ENCODE peak calls at places on chromosomes 6 and 20, in six cellular contexts. One of them, this sample, is unnamed.
A peak's percentile ranks its signal among the peaks of the same experiment; 100 is the strongest.

GRCh38 chr20:6074145-6074561 is 20.3 kb upstream of the LRRN4 start:
- DNase-seq in colonic mucosa: no peak
- DNase-seq in mucosa of descending colon: no peak
- DNase-seq in AG04449: no peak
- DNase-seq in uterus: no peak
- DNase-seq in AG09319: no peak
- DNase-seq in this sample: peak; percentile 31

GRCh38 chr6:34132486-34133185 is 13.3 kb downstream of the GRM4 start:
- DNase-seq in colonic mucosa: no peak
- DNase-seq in mucosa of descending colon: no peak
- DNase-seq in AG04449: no peak
- DNase-seq in uterus: no peak
- DNase-seq in AG09319: no peak
- DNase-seq in this sample: peak; percentile 10

GRCh38 chr6:97059473-97059872 is 134.9 kb downstream of the KLHL32 start:
- DNase-seq in colonic mucosa: no peak
- DNase-seq in mucosa of descending colon: no peak
- DNase-seq in AG04449: no peak
- DNase-seq in uterus: no peak
- DNase-seq in AG09319: no peak
- DNase-seq in this sample: peak; percentile 45

GRCh38 chr6:38375341-38375740 is 264.4 kb downstream of the BTBD9 start:
- DNase-seq in colonic mucosa: no peak
- DNase-seq in mucosa of descending colon: no peak
- DNase-seq in AG04449: no peak
- DNase-seq in uterus: no peak
- DNase-seq in AG09319: no peak
- DNase-seq in this sample: no peak

GRCh38 chr6:35248300-35248699 is 11.2 kb upstream of the ZNF76 start:
- DNase-seq in colonic mucosa: no peak
- DNase-seq in mucosa of descending colon: no peak
- DNase-seq in AG04449: no peak
- DNase-seq in uterus: no peak
- DNase-seq in AG09319: no peak
- DNase-seq in this sample: no peak

GRCh38 chr6:143621159-143621873 is 56.4 kb upstream of the PHACTR2 start:
- DNase-seq in colonic mucosa: no peak
- DNase-seq in mucosa of descending colon: no peak
- DNase-seq in AG04449: no peak
- DNase-seq in uterus: no peak
- DNase-seq in AG09319: no peak
- DNase-seq in this sample: no peak

GRCh38 chr20:25148982-25149846 is 46.3 kb upstream of the ENTPD6 start:
- DNase-seq in colonic mucosa: no peak
- DNase-seq in mucosa of descending colon: no peak
- DNase-seq in AG04449: no peak
- DNase-seq in uterus: no peak
- DNase-seq in AG09319: no peak
- DNase-seq in this sample: peak; percentile 27

GRCh38 chr6:72246926-72247325 is 360.6 kb downstream of the RIMS1 start:
- DNase-seq in colonic mucosa: no peak
- DNase-seq in mucosa of descending colon: no peak
- DNase-seq in AG04449: no peak
- DNase-seq in uterus: no peak
- DNase-seq in AG09319: no peak
- DNase-seq in this sample: no peak

GRCh38 chr6:14797875-14798593 is 447.8 kb upstream of the JARID2 start:
- DNase-seq in colonic mucosa: no peak
- DNase-seq in mucosa of descending colon: no peak
- DNase-seq in AG04449: no peak
- DNase-seq in uterus: no peak
- DNase-seq in AG09319: no peak
- DNase-seq in this sample: peak; percentile 52

GRCh38 chr6:42505377-42505702 is 53.6 kb upstream of the TRERF1 start:
- DNase-seq in colonic mucosa: no peak
- DNase-seq in mucosa of descending colon: no peak
- DNase-seq in AG04449: peak; percentile 37
- DNase-seq in uterus: no peak
- DNase-seq in AG09319: no peak
- DNase-seq in this sample: peak; percentile 58

GRCh38 chr20:52941803-52942202 is 30.4 kb upstream of the TSHZ2 start:
- DNase-seq in colonic mucosa: no peak
- DNase-seq in mucosa of descending colon: no peak
- DNase-seq in AG04449: no peak
- DNase-seq in uterus: no peak
- DNase-seq in AG09319: no peak
- DNase-seq in this sample: peak; percentile 89

GRCh38 chr6:44785123-44785522 is 397.6 kb downstream of the CDC5L start:
- DNase-seq in colonic mucosa: no peak
- DNase-seq in mucosa of descending colon: no peak
- DNase-seq in AG04449: no peak
- DNase-seq in uterus: no peak
- DNase-seq in AG09319: no peak
- DNase-seq in this sample: no peak

GRCh38 chr6:44789790-44790189 is 402.3 kb downstream of the CDC5L start:
- DNase-seq in colonic mucosa: no peak
- DNase-seq in mucosa of descending colon: no peak
- DNase-seq in AG04449: no peak
- DNase-seq in uterus: no peak
- DNase-seq in AG09319: no peak
- DNase-seq in this sample: no peak

GRCh38 chr6:44788387-44788981 is 401.0 kb downstream of the CDC5L start:
- DNase-seq in colonic mucosa: no peak
- DNase-seq in mucosa of descending colon: no peak
- DNase-seq in AG04449: no peak
- DNase-seq in uterus: no peak
- DNase-seq in AG09319: no peak
- DNase-seq in this sample: no peak

GRCh38 chr6:44787254-44787844 is 399.8 kb downstream of the CDC5L start:
- DNase-seq in colonic mucosa: no peak
- DNase-seq in mucosa of descending colon: no peak
- DNase-seq in AG04449: no peak
- DNase-seq in uterus: no peak
- DNase-seq in AG09319: no peak
- DNase-seq in this sample: no peak

GRCh38 chr6:44789061-44789460 is 401.6 kb downstream of the CDC5L start:
- DNase-seq in colonic mucosa: no peak
- DNase-seq in mucosa of descending colon: no peak
- DNase-seq in AG04449: no peak
- DNase-seq in uterus: no peak
- DNase-seq in AG09319: no peak
- DNase-seq in this sample: no peak
- TF ChIP-seq CTCF in colonic mucosa: no peak
- TF ChIP-seq CTCF in mucosa of descending colon: no peak
- TF ChIP-seq CTCF in AG04449: no peak
- TF ChIP-seq CTCF in uterus: no peak
- TF ChIP-seq CTCF in AG09319: no peak
- TF ChIP-seq CTCF in this sample: no peak

DNA sequence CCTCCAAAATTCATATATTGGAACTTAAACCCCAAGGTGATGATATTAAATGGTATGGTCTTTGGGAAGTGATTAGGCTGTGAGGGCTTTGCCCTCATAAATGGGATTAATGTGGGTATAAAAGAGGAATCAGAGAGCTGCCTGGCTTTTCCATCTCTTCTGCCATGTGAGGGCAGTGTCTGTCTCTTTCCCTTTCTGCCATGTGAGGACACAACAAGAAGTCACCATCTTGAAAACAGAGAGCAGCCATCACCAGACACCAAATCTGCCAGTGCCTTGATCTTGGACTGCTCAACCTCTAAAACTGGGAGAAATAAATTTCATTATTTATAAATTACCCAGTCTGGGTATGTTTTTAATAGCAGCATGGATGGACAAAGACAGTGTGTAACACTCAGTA is 263.0 kb downstream of the PAX1 start:
- DNase-seq in colonic mucosa: no peak
- DNase-seq in mucosa of descending colon: no peak
- DNase-seq in AG04449: no peak
- DNase-seq in uterus: no peak
- DNase-seq in AG09319: no peak
- DNase-seq in this sample: no peak
- TF ChIP-seq CTCF in colonic mucosa: no peak
- TF ChIP-seq CTCF in mucosa of descending colon: no peak
- TF ChIP-seq CTCF in AG04449: no peak
- TF ChIP-seq CTCF in uterus: no peak
- TF ChIP-seq CTCF in AG09319: no peak
- TF ChIP-seq CTCF in this sample: peak; percentile 12

DNA sequence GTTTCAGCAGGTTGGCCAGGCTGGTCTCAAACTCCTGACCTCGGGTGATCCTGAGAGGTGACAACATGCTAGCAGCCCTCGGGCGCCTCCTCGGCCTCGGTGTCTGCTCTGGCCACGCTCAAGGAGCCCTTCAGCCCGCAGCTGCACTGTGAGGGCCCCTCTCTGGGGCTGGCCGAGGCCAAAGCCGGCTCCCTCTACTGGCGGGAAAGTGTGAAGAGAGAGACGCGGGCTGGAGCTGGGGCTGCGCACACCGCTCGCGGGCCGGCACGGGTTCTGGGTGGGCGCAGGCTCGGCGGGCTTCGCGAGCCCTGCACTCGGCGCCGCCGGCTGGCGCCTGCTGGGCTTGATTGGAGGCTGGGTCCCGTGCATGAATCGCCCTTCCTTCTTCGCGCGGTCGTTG is 80.8 kb upstream of the RBM24 start:
- DNase-seq in colonic mucosa: no peak
- DNase-seq in mucosa of descending colon: no peak
- DNase-seq in AG04449: no peak
- DNase-seq in uterus: no peak
- DNase-seq in AG09319: no peak
- DNase-seq in this sample: no peak
- TF ChIP-seq CTCF in colonic mucosa: no peak
- TF ChIP-seq CTCF in mucosa of descending colon: no peak
- TF ChIP-seq CTCF in AG04449: no peak
- TF ChIP-seq CTCF in uterus: no peak
- TF ChIP-seq CTCF in AG09319: no peak
- TF ChIP-seq CTCF in this sample: no peak

DNA sequence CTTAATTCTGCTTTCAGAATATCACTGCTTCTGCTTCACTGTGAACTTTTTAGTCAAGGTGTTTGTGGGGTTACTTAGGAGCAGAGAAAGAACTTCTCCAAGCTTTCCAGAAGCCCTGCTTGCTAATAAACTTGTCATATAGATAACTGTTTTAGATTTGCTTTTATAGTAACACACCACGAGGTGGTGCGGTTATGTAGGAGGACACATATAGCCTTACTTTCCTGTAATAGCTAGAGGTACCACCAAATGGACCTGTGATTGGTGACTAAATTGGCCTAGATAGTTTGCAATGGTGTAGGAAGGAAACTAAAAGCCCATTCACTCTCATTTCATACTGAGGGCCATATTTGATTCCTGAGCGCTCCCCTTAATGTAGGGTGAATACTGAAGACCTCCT is 52.3 kb upstream of the BCLAF1 start:
- DNase-seq in colonic mucosa: no peak
- DNase-seq in mucosa of descending colon: no peak
- DNase-seq in AG04449: no peak
- DNase-seq in uterus: no peak
- DNase-seq in AG09319: no peak
- DNase-seq in this sample: no peak
- TF ChIP-seq CTCF in colonic mucosa: no peak
- TF ChIP-seq CTCF in mucosa of descending colon: no peak
- TF ChIP-seq CTCF in AG04449: no peak
- TF ChIP-seq CTCF in uterus: no peak
- TF ChIP-seq CTCF in AG09319: no peak
- TF ChIP-seq CTCF in this sample: no peak

DNA sequence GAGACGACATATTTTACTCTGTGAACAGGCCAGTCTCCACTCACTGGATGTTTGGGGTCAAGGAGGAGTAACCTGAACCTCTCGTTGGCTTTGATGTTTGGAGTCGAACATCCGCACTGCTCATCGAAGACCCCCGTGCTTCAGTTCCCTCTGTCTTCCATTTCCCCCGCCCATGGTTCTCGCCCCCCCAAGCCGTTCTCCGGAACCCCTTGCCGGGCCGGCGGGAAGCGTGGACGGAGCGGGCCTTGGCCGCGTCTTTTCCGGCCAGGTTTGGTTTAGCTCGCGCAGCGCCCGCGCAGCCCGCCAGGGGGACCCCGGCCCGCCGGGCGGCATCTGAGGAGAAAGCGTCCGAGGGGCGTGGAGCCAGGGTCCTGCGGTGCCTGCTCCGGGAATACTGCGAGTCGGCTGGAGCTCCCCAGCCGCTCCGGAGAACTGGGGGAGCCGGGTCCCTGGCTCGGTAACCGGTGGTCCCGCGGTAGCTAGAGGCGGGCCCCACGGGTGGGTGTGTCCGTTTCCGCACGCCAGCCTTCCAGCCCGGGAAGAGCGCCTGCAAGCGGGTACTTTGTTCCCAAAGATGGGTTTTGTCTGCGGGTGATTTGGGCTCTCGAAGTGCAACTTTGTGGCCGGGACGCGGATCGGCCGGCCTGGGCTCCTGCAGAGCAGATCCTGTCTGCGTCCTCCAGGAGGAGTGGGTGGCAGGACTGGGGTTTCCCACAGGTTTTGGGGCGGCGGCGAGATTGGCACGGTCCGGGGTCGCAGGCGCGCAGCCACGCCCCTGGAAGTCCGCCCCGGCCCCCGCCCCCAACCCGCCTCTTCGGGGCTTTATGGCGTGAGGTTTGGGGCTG is 429 bp upstream of the TMEM200A start:
- DNase-seq in colonic mucosa: peak; percentile 70
- DNase-seq in mucosa of descending colon: peak; percentile 74
- DNase-seq in AG04449: no peak
- DNase-seq in uterus: peak; percentile 80
- DNase-seq in AG09319: peak; percentile 30
- DNase-seq in this sample: peak; percentile 63
- TF ChIP-seq CTCF in colonic mucosa: peak; percentile 65
- TF ChIP-seq CTCF in mucosa of descending colon: peak; percentile 51
- TF ChIP-seq CTCF in AG04449: peak; percentile 90
- TF ChIP-seq CTCF in uterus: peak; percentile 72
- TF ChIP-seq CTCF in AG09319: peak; percentile 83
- TF ChIP-seq CTCF in this sample: peak; percentile 75

DNA sequence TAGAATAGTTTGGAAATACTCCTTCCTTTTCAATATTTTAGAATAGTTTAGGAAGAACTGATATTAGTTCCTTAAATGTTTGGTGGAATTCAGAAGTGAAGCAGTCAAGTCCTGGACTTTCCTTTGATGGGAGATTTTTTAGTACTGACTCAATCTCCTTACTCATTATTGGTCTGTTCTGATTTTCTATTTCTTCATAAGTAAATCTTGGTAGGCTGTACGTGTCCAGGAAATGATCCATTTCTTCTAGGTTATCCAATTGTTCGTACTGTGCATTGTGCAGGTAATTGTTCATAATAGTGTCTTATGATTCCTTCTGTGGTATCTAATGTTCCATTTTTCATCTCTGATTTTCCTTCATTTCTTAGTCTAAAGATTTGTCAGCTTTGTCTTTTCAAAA is 138.9 kb downstream of the SYCP2 start:
- DNase-seq in colonic mucosa: no peak
- DNase-seq in mucosa of descending colon: no peak
- DNase-seq in AG04449: no peak
- DNase-seq in uterus: no peak
- DNase-seq in AG09319: no peak
- DNase-seq in this sample: no peak
- TF ChIP-seq CTCF in colonic mucosa: no peak
- TF ChIP-seq CTCF in mucosa of descending colon: no peak
- TF ChIP-seq CTCF in AG04449: no peak
- TF ChIP-seq CTCF in uterus: no peak
- TF ChIP-seq CTCF in AG09319: no peak
- TF ChIP-seq CTCF in this sample: no peak

GRCh38 chr6:70520575-70520974 is 46.2 kb upstream of the SDHAF4 start:
- DNase-seq in colonic mucosa: no peak
- DNase-seq in mucosa of descending colon: no peak
- DNase-seq in AG04449: no peak
- DNase-seq in uterus: no peak
- DNase-seq in AG09319: no peak
- DNase-seq in this sample: peak; percentile 10
- TF ChIP-seq CTCF in colonic mucosa: no peak
- TF ChIP-seq CTCF in mucosa of descending colon: no peak
- TF ChIP-seq CTCF in AG04449: no peak
- TF ChIP-seq CTCF in uterus: no peak
- TF ChIP-seq CTCF in AG09319: peak; percentile 12
- TF ChIP-seq CTCF in this sample: peak; percentile 45

GRCh38 chr6:157762636-157763035 is 60.4 kb upstream of the SNX9 start:
- DNase-seq in colonic mucosa: no peak
- DNase-seq in mucosa of descending colon: no peak
- DNase-seq in AG04449: no peak
- DNase-seq in uterus: no peak
- DNase-seq in AG09319: no peak
- DNase-seq in this sample: no peak
- TF ChIP-seq CTCF in colonic mucosa: no peak
- TF ChIP-seq CTCF in mucosa of descending colon: no peak
- TF ChIP-seq CTCF in AG04449: no peak
- TF ChIP-seq CTCF in uterus: no peak
- TF ChIP-seq CTCF in AG09319: no peak
- TF ChIP-seq CTCF in this sample: peak; percentile 16

This sample was measured in AG10803.